ENCODE peak calls at places on chromosome 1, in seven cellular contexts. O is PC-3, B is SK-N-SH, Q is HCT116, J is neural progenitor cell, E is hepatocyte, A is GM23248. X is an unnamed sample.

GRCh38 chr1:200154069-200154767 is 126.7 kb downstream of the NR5A2 start:
- DNase-seq in O (no peak), B (no peak), Q (no peak), J (no peak), E (no peak), A (no peak), X (peak)

GRCh38 chr1:92764116-92764515 is 20.8 kb downstream of the EVI5 start:
- DNase-seq in O (no peak), B (no peak), Q (no peak), J (no peak), E (no peak), A (no peak), X (no peak)

GRCh38 chr1:89615676-89616598 is 17.0 kb upstream of the LRRC8C start:
- DNase-seq in O (peak), B (peak), Q (peak), J (no peak), E (no peak), A (peak), X (peak)

GRCh38 chr1:25117233-25117823 is 115.0 kb downstream of the SYF2 start:
- DNase-seq in O (peak), B (no peak), Q (peak), J (peak), E (peak), A (no peak), X (peak)

GRCh38 chr1:38815903-38816627 is 43.5 kb downstream of the RRAGC start:
- DNase-seq in O (no peak), B (no peak), Q (no peak), J (no peak), E (no peak), A (peak), X (no peak)

GRCh38 chr1:203017061-203017460 is 9.2 kb upstream of the PPFIA4 start:
- DNase-seq in O (no peak), B (no peak), Q (no peak), J (no peak), E (no peak), A (no peak), X (no peak)

GRCh38 chr1:16155537-16156410 is at the start of gene EPHA2:
- DNase-seq in O (peak), B (peak), Q (peak), J (peak), E (peak), A (peak), X (no peak)

GRCh38 chr1:96865731-96866684 is 144.4 kb downstream of the PTBP2 start:
- DNase-seq in O (peak), B (no peak), Q (no peak), J (no peak), E (peak), A (peak), X (no peak)

GRCh38 chr1:4324621-4325020 is 329.8 kb upstream of the AJAP1 start:
- DNase-seq in O (peak), B (no peak), Q (no peak), J (no peak), E (no peak), A (no peak), X (no peak)

GRCh38 chr1:114082047-114082630 is 71.5 kb downstream of the SYT6 start:
- DNase-seq in O (no peak), B (no peak), Q (no peak), J (no peak), E (no peak), A (no peak), X (no peak)

GRCh38 chr1:206080421-206080820 is 27.4 kb downstream of the RHEX start:
- DNase-seq in O (no peak), B (no peak), Q (no peak), J (no peak), E (no peak), A (no peak), X (no peak)

GRCh38 chr1:182189535-182190066 is 128.1 kb upstream of the ZNF648 start:
- DNase-seq in O (no peak), B (no peak), Q (no peak), J (peak), E (no peak), A (peak), X (no peak)

GRCh38 chr1:3885611-3886010 is 14.5 kb downstream of the C1orf174 start:
- DNase-seq in O (no peak), B (no peak), Q (no peak), J (no peak), E (no peak), A (no peak), X (no peak)

GRCh38 chr1:3466366-3467075 is 12.1 kb downstream of the ARHGEF16 start:
- DNase-seq in O (no peak), B (no peak), Q (no peak), J (no peak), E (no peak), A (no peak), X (no peak)

GRCh38 chr1:10646347-10646861 is 150.0 kb downstream of the CASZ1 start:
- DNase-seq in O (peak), B (peak), Q (peak), J (no peak), E (no peak), A (peak), X (peak)

GRCh38 chr1:173715538-173715844 is 710 bp downstream of the KLHL20 start:
- DNase-seq in O (no peak), B (no peak), Q (no peak), J (no peak), E (no peak), A (no peak), X (no peak)

GRCh38 chr1:46026531-46026930 is 105.9 kb downstream of the PIK3R3 start:
- DNase-seq in O (no peak), B (no peak), Q (no peak), J (no peak), E (no peak), A (no peak), X (no peak)

GRCh38 chr1:236627717-236628116 is 23.4 kb upstream of the HEATR1 start:
- DNase-seq in O (no peak), B (no peak), Q (no peak), J (no peak), E (no peak), A (no peak), X (no peak)

GRCh38 chr1:180505732-180506335 is 3.5 kb upstream of the ACBD6 start:
- DNase-seq in O (peak), B (no peak), Q (peak), J (no peak), E (no peak), A (no peak), X (no peak)

GRCh38 chr1:41374711-41375110 is 13.5 kb downstream of the FOXO6 start:
- DNase-seq in O (no peak), B (no peak), Q (no peak), J (no peak), E (no peak), A (no peak), X (no peak)

GRCh38 chr1:91282695-91283420 is 121.8 kb downstream of the HFM1 start:
- DNase-seq in O (peak), B (peak), Q (peak), J (peak), E (peak), A (peak), X (peak)

GRCh38 chr1:151542710-151543129 is 2.6 kb downstream of the TUFT1 start:
- DNase-seq in O (peak), B (no peak), Q (no peak), J (no peak), E (peak), A (peak), X (no peak)

GRCh38 chr1:1087351-1088035 is 13.4 kb upstream of the RNF223 start:
- DNase-seq in O (no peak), B (peak), Q (no peak), J (no peak), E (no peak), A (no peak), X (no peak)
- TF ChIP-seq EZH2phosphoT487 in O (no peak), B (no peak), Q (no peak), J (no peak), E (no peak), A (no peak), X (no peak)

GRCh38 chr1:23424171-23424959 is at the start of gene TCEA3:
- DNase-seq in O (peak), B (peak), Q (no peak), J (peak), E (peak), A (peak), X (no peak)

GRCh38 chr1:23422313-23422877 is 2.2 kb downstream of the TCEA3 start:
- DNase-seq in O (peak), B (peak), Q (no peak), J (no peak), E (peak), A (peak), X (no peak)

GRCh38 chr1:23421752-23422312 is 2.7 kb downstream of the TCEA3 start:
- DNase-seq in O (peak), B (peak), Q (no peak), J (no peak), E (peak), A (peak), X (no peak)

GRCh38 chr1:23423415-23424170 is 955 bp downstream of the TCEA3 start:
- DNase-seq in O (peak), B (peak), Q (no peak), J (peak), E (peak), A (peak), X (no peak)

GRCh38 chr1:23422955-23423354 is 1.6 kb downstream of the TCEA3 start:
- DNase-seq in O (no peak), B (no peak), Q (no peak), J (no peak), E (no peak), A (peak), X (no peak)
- H3K4me2 ChIP-seq in O (peak), B (no peak), Q (no peak), J (no peak), E (peak), A (peak), X (no peak)

GRCh38 chr1:169051171-169051570 is 55.3 kb upstream of the ATP1B1 start:
- DNase-seq in O (no peak), B (no peak), Q (no peak), J (no peak), E (no peak), A (no peak), X (no peak)
- TF ChIP-seq EZH2phosphoT487 in O (no peak), B (no peak), Q (no peak), J (no peak), E (no peak), A (no peak), X (no peak)

DNA sequence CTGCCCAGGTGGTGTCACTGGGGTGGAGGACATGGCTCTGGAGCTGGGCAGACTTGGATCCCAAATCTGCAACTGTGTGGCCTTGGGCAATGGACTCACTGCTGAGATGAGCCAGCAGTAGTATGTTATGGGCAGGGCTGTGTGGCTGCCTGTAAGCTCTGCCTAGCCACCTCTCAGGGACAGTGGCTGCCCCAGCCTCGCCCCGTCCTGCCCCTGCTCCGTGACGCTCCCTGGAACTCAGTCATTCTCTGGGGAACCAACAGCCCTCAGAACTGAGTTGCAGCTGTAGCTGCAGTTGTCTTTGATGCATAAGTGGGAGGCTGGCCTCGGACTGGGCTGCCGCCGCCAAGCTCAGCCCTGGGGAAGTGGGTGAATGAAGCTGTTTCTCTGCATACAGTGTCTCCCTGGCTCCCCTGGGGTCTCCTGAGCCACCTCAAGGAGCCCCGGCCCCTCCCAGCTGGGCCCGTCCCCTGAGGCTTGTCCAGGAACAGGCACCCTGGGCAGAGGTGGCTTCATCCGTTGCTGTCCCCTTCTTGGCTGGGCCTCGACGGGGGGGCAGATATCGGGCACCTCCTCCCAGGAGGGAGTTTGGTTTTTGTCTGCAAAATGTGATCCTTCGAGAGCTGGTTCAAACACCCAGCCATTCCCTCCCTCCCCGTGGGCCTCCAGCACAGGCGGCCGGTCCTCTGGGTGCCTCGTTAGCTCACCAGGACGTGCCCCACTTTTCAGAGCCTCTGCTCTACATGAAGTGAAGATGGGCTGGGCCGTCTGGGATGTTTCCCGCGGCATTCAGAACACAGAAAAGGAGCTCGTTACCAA is 26.2 kb upstream of the PLCH2 start:
- DNase-seq in O (peak), B (no peak), Q (no peak), J (no peak), E (no peak), A (no peak), X (no peak)
- H3K4me2 ChIP-seq in O (peak), B (no peak), Q (no peak), J (no peak), E (no peak), A (no peak), X (no peak)

DNA sequence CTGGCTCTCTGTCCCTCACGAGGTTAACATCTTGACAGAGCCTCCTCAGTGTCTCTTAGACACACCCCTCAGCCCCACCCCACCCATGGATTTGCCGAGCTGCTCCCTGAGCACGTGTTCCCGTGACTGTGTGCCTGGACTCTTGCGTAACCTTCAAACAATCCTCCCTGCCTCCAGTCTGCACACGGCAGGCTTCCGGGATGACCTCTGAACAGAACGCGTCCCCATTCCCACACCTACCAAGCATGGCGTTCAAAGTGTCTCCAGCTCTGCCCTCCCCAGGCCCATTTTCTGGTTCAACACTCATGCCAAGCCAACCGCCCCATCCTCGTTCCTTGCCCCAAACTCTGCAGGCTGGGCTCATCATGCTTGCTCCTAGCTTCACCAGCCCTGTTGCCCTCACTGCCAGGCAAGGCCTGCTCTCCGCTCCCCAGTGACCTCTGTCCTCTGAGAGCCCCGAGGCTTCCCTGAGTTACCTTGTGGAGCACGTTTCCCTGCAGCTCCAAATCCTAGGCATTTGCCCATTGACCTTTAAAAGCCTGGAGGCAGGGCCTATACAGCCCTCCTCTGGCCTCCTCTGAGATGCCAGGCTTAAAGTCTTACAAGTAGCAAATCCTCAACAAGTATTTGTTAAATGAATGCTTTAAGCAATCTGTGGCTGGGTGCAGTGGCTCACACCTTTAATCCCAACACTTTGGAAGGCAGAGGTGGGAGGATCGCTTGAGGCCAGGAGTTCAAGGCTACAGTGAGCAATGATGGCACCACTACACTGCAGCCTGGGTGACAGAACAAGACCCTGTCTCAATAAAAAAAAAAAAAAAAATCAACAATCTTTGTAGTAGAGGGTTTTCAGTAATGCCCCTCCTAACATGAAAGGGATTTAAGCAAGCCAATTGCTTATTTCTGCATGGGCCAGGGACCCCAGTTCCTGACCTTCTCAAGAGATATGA is 5.0 kb downstream of the AGT start:
- DNase-seq in O (no peak), B (no peak), Q (no peak), J (no peak), E (peak), A (peak), X (no peak)
- TF ChIP-seq EZH2phosphoT487 in O (no peak), B (no peak), Q (no peak), J (no peak), E (no peak), A (no peak), X (no peak)

DNA sequence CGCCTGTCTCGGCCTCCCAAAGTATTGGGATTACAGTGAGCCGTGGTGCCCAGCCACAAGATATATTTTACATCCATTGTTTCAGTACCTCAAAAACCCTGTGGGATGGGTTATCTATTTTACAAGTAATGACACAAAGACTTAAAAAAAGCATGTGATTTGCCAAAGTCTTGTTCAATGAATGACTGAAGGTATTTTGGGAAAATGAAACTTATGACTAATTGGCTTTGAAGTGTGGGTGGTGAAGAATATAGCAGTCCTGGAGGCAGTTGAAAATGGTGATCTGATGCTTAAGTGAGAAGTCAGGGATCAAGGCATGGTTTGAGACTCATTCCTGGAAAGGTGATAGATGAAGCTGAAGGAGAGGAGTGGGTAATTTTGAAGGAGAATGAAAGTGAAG is 3.0 kb downstream of the SWT1 start:
- DNase-seq in O (no peak), B (no peak), Q (no peak), J (no peak), E (no peak), A (peak), X (no peak)
- H3K4me2 ChIP-seq in O (no peak), B (no peak), Q (peak), J (no peak), E (no peak), A (no peak), X (no peak)

DNA sequence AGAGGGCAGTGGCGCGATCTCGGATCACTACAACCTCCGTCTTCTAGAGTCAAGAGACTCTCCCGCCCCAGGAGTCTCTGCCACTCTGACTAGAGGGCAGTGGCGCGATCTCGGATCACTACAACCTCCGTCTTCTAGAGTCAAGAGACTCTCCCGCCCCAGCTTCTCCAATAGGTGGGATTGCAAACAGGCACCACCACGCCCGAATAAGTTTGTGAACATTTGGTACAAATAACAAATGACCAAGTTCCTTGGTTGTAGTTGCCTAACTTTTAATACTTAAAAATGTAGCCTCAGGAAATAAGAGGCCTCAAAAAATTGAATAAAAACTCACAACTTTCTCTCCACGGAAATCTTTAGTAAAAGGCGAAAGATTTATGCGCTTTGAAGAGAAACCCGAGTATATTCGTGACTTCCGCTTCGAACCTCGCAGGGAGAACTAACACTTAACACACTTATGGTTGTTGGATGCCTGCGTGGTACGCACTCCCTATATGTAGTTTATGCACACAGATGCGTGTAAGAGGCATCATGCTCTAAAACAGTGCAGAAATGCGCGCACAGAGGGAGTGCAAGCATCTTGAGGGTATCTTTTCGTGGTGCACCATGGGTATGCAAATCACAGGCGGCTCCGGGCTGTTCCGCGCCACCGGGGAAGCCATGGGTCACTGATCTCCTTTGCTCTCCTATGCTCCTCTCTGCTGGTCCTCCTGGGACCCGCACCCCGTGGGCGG is 11.4 kb downstream of the BTBD19 start:
- DNase-seq in O (peak), B (peak), Q (peak), J (peak), E (peak), A (peak), X (peak)
- TF ChIP-seq EZH2phosphoT487 in O (no peak), B (no peak), Q (no peak), J (no peak), E (no peak), A (no peak), X (no peak)

DNA sequence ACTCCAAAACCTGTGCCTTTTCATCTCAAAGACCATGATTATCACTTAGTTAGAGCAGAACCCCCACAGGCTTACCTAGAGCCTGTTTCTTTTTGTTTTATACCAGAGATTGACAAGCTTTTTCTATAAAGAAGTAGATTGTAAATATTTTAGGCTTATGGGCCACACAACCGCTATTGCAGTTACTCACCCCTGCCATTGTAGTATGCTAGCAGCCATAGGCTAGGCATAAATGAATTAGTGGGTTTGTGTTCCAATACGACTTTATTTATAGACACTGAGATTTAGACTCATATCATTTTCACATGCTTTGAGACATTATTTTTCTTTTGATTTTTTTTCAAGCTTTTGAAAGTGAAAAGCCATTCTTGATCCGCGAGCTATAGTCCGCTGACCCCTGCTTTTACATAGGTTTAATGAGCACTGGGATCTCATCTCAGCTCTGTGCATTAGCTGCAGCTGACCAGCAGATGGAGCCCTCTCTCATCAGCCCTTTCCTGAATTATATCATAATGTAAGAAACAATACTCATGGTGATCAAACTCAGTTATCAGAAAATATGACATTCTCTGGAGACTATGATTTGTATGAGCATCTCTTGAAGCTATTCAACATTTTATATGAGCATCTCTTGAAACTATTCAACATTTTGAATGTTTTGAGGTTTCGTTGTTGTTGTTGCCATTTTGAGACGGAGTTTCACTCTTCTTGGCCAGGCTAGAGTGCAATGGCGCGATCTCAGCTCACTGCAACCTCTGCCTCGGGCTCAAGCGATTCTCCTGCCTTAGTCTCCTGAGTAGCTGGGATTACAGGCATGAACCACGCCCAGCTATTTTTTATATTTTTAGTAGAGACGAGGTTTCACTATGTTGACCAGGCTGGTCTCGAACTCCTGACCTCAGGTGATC is 111.9 kb upstream of the L1TD1 start:
- DNase-seq in O (peak), B (peak), Q (no peak), J (peak), E (peak), A (peak), X (peak)
- H3K4me2 ChIP-seq in O (no peak), B (no peak), Q (no peak), J (no peak), E (no peak), A (no peak), X (no peak)

X was measured in OCI-LY7.